ENCODE peak calls at places on chromosomes 1 and 21, in six cellular contexts. One of them, this sample, is unnamed.

GRCh38 chr21:31045841-31046240 is 7.6 kb upstream of the KRTAP19-8 start:
- DNase-seq in nephron progenitor cell: no peak
- DNase-seq in HFFc6: no peak
- DNase-seq in WTC11: no peak
- DNase-seq in AG09319: no peak
- DNase-seq in prostate gland: no peak
- DNase-seq in this sample: no peak

GRCh38 chr1:155018617-155019348 is 14.8 kb downstream of the DCST2 start:
- DNase-seq in nephron progenitor cell: no peak
- DNase-seq in prostate gland: no peak
- DNase-seq in WTC11: no peak
- DNase-seq in HFFc6: no peak
- DNase-seq in AG09319: no peak
- DNase-seq in this sample: no peak

GRCh38 chr1:38724160-38725131 is 135.1 kb downstream of the RRAGC start:
- DNase-seq in HFFc6: no peak
- DNase-seq in WTC11: no peak
- DNase-seq in AG09319: no peak
- DNase-seq in nephron progenitor cell: no peak
- DNase-seq in prostate gland: no peak
- DNase-seq in this sample: no peak

GRCh38 chr21:34971656-34972055 is 77.4 kb downstream of the RUNX1 start:
- DNase-seq in HFFc6: no peak
- DNase-seq in WTC11: no peak
- DNase-seq in AG09319: no peak
- DNase-seq in prostate gland: no peak
- DNase-seq in nephron progenitor cell: no peak
- DNase-seq in this sample: no peak

GRCh38 chr1:184482113-184482512 is 95.3 kb downstream of the C1orf21 start:
- DNase-seq in nephron progenitor cell: no peak
- DNase-seq in prostate gland: no peak
- DNase-seq in AG09319: peak; percentile 44
- DNase-seq in HFFc6: no peak
- DNase-seq in WTC11: no peak
- DNase-seq in this sample: no peak

GRCh38 chr1:248853023-248853422 is 5.9 kb downstream of the ZNF692 start:
- DNase-seq in AG09319: no peak
- DNase-seq in WTC11: no peak
- DNase-seq in prostate gland: no peak
- DNase-seq in nephron progenitor cell: no peak
- DNase-seq in HFFc6: peak; percentile 40
- DNase-seq in this sample: no peak

GRCh38 chr1:24586970-24587820 is 31.3 kb downstream of the NCMAP start:
- DNase-seq in HFFc6: peak; percentile 53
- DNase-seq in WTC11: no peak
- DNase-seq in prostate gland: peak; percentile 65
- DNase-seq in AG09319: peak; percentile 5
- DNase-seq in nephron progenitor cell: peak; percentile 30
- DNase-seq in this sample: peak; percentile 32

GRCh38 chr1:221716713-221717490 is 25.0 kb downstream of the DUSP10 start:
- DNase-seq in AG09319: no peak
- DNase-seq in nephron progenitor cell: no peak
- DNase-seq in WTC11: no peak
- DNase-seq in HFFc6: no peak
- DNase-seq in prostate gland: no peak
- DNase-seq in this sample: no peak

GRCh38 chr1:218880484-218881060 is 293.1 kb upstream of the LYPLAL1 start:
- DNase-seq in nephron progenitor cell: no peak
- DNase-seq in WTC11: no peak
- DNase-seq in prostate gland: no peak
- DNase-seq in HFFc6: no peak
- DNase-seq in AG09319: no peak
- DNase-seq in this sample: no peak

GRCh38 chr1:15151377-15151806 is 2.2 kb upstream of the TMEM51 start:
- DNase-seq in AG09319: no peak
- DNase-seq in HFFc6: no peak
- DNase-seq in prostate gland: no peak
- DNase-seq in nephron progenitor cell: no peak
- DNase-seq in WTC11: no peak
- DNase-seq in this sample: no peak

GRCh38 chr1:184818646-184819045 is 64.0 kb upstream of the EDEM3 start:
- DNase-seq in HFFc6: no peak
- DNase-seq in AG09319: no peak
- DNase-seq in prostate gland: no peak
- DNase-seq in WTC11: no peak
- DNase-seq in nephron progenitor cell: no peak
- DNase-seq in this sample: no peak

GRCh38 chr1:235901461-235901860 is 34.8 kb upstream of the LYST start:
- DNase-seq in prostate gland: no peak
- DNase-seq in nephron progenitor cell: no peak
- DNase-seq in WTC11: no peak
- DNase-seq in HFFc6: peak; percentile 63
- DNase-seq in AG09319: no peak
- DNase-seq in this sample: peak; percentile 89

GRCh38 chr1:162631546-162632233 is 574 bp upstream of the DDR2 start:
- DNase-seq in AG09319: no peak
- DNase-seq in nephron progenitor cell: peak; percentile 6
- DNase-seq in prostate gland: no peak
- DNase-seq in WTC11: no peak
- DNase-seq in HFFc6: peak; percentile 58
- DNase-seq in this sample: no peak

GRCh38 chr21:34181418-34181817 is 108.0 kb downstream of the MRPS6 start:
- DNase-seq in AG09319: no peak
- DNase-seq in nephron progenitor cell: no peak
- DNase-seq in prostate gland: no peak
- DNase-seq in WTC11: no peak
- DNase-seq in HFFc6: no peak
- DNase-seq in this sample: no peak

GRCh38 chr1:93447481-93448291 is at the start of gene FNBP1L:
- DNase-seq in AG09319: no peak
- DNase-seq in WTC11: peak; percentile 83
- DNase-seq in prostate gland: peak; percentile 84
- DNase-seq in nephron progenitor cell: peak; percentile 88
- DNase-seq in HFFc6: no peak
- DNase-seq in this sample: no peak

GRCh38 chr21:45574081-45574501 is 31.9 kb upstream of the SLC19A1 start:
- DNase-seq in WTC11: no peak
- DNase-seq in AG09319: no peak
- DNase-seq in prostate gland: no peak
- DNase-seq in nephron progenitor cell: no peak
- DNase-seq in HFFc6: no peak
- DNase-seq in this sample: no peak

GRCh38 chr1:156901966-156902922 is 8.7 kb downstream of the PEAR1 start:
- DNase-seq in nephron progenitor cell: no peak
- DNase-seq in prostate gland: no peak
- DNase-seq in WTC11: no peak
- DNase-seq in AG09319: no peak
- DNase-seq in HFFc6: no peak
- DNase-seq in this sample: no peak

GRCh38 chr1:228860911-228861829 is 125.9 kb downstream of the RHOU start:
- DNase-seq in AG09319: peak; percentile 40
- DNase-seq in HFFc6: peak; percentile 77
- DNase-seq in prostate gland: no peak
- DNase-seq in WTC11: no peak
- DNase-seq in nephron progenitor cell: peak; percentile 34
- DNase-seq in this sample: peak; percentile 59

GRCh38 chr21:30391615-30392014 is 4.2 kb upstream of the KRTAP13-1 start:
- DNase-seq in WTC11: no peak
- DNase-seq in prostate gland: no peak
- DNase-seq in AG09319: no peak
- DNase-seq in HFFc6: no peak
- DNase-seq in nephron progenitor cell: no peak
- DNase-seq in this sample: no peak

GRCh38 chr1:978835-979743 is 2.8 kb downstream of the PERM1 start:
- DNase-seq in AG09319: no peak
- DNase-seq in nephron progenitor cell: no peak
- DNase-seq in WTC11: no peak
- DNase-seq in prostate gland: no peak
- DNase-seq in HFFc6: no peak
- DNase-seq in this sample: no peak

GRCh38 chr1:240092301-240093119 is 827 bp downstream of the FMN2 start:
- DNase-seq in WTC11: peak; percentile 31
- DNase-seq in nephron progenitor cell: peak; percentile 61
- DNase-seq in prostate gland: no peak
- DNase-seq in HFFc6: peak; percentile 60
- DNase-seq in AG09319: peak; percentile 18
- DNase-seq in this sample: no peak

GRCh38 chr1:93079685-93080141 is 630 bp downstream of the MTF2 start:
- DNase-seq in HFFc6: no peak
- DNase-seq in AG09319: no peak
- DNase-seq in nephron progenitor cell: peak; percentile 46
- DNase-seq in WTC11: peak; percentile 53
- DNase-seq in prostate gland: peak; percentile 10
- DNase-seq in this sample: no peak

GRCh38 chr21:44360174-44360573 is 6.8 kb downstream of the TRPM2 start:
- DNase-seq in WTC11: no peak
- DNase-seq in prostate gland: no peak
- DNase-seq in AG09319: no peak
- DNase-seq in nephron progenitor cell: no peak
- DNase-seq in HFFc6: no peak
- DNase-seq in this sample: no peak
- TF ChIP-seq CTCF in WTC11: no peak
- TF ChIP-seq CTCF in prostate gland: no peak
- TF ChIP-seq CTCF in AG09319: no peak
- TF ChIP-seq CTCF in nephron progenitor cell: peak; percentile 10
- TF ChIP-seq CTCF in HFFc6: peak; percentile 31
- TF ChIP-seq CTCF in this sample: no peak

GRCh38 chr1:153035211-153035610 is 4.2 kb downstream of the SPRR1B start:
- DNase-seq in nephron progenitor cell: no peak
- DNase-seq in AG09319: no peak
- DNase-seq in prostate gland: no peak
- DNase-seq in WTC11: no peak
- DNase-seq in HFFc6: no peak
- DNase-seq in this sample: no peak

GRCh38 chr1:153032073-153032472 is 1.1 kb downstream of the SPRR1B start:
- DNase-seq in WTC11: no peak
- DNase-seq in AG09319: no peak
- DNase-seq in HFFc6: no peak
- DNase-seq in nephron progenitor cell: no peak
- DNase-seq in prostate gland: no peak
- DNase-seq in this sample: no peak

GRCh38 chr1:153028771-153029170 is 2.2 kb upstream of the SPRR1B start:
- DNase-seq in nephron progenitor cell: no peak
- DNase-seq in WTC11: no peak
- DNase-seq in HFFc6: no peak
- DNase-seq in prostate gland: no peak
- DNase-seq in AG09319: no peak
- DNase-seq in this sample: no peak

GRCh38 chr1:153030895-153031294 is at the start of gene SPRR1B:
- DNase-seq in prostate gland: no peak
- DNase-seq in nephron progenitor cell: no peak
- DNase-seq in HFFc6: no peak
- DNase-seq in AG09319: no peak
- DNase-seq in WTC11: no peak
- DNase-seq in this sample: no peak

GRCh38 chr1:153032677-153033308 is 1.8 kb downstream of the SPRR1B start:
- DNase-seq in AG09319: no peak
- DNase-seq in HFFc6: peak; percentile 65
- DNase-seq in prostate gland: no peak
- DNase-seq in nephron progenitor cell: peak; percentile 30
- DNase-seq in WTC11: peak; percentile 59
- DNase-seq in this sample: no peak
- TF ChIP-seq CTCF in AG09319: no peak
- TF ChIP-seq CTCF in HFFc6: peak; percentile 50
- TF ChIP-seq CTCF in prostate gland: no peak
- TF ChIP-seq CTCF in nephron progenitor cell: no peak
- TF ChIP-seq CTCF in WTC11: no peak
- TF ChIP-seq CTCF in this sample: no peak

GRCh38 chr1:153646672-153647374 is 11.7 kb upstream of the SNAPIN start:
- DNase-seq in prostate gland: no peak
- DNase-seq in HFFc6: no peak
- DNase-seq in AG09319: no peak
- DNase-seq in WTC11: no peak
- DNase-seq in nephron progenitor cell: no peak
- DNase-seq in this sample: no peak

GRCh38 chr1:153649137-153649866 is 9.2 kb upstream of the SNAPIN start:
- DNase-seq in WTC11: no peak
- DNase-seq in AG09319: no peak
- DNase-seq in HFFc6: no peak
- DNase-seq in nephron progenitor cell: no peak
- DNase-seq in prostate gland: no peak
- DNase-seq in this sample: no peak

GRCh38 chr1:153649867-153650235 is 8.7 kb upstream of the SNAPIN start:
- DNase-seq in HFFc6: no peak
- DNase-seq in prostate gland: peak; percentile 89
- DNase-seq in WTC11: no peak
- DNase-seq in AG09319: no peak
- DNase-seq in nephron progenitor cell: no peak
- DNase-seq in this sample: no peak

GRCh38 chr1:153647375-153647714 is 11.2 kb upstream of the SNAPIN start:
- DNase-seq in prostate gland: no peak
- DNase-seq in nephron progenitor cell: no peak
- DNase-seq in WTC11: no peak
- DNase-seq in HFFc6: no peak
- DNase-seq in AG09319: no peak
- DNase-seq in this sample: no peak

DNA sequence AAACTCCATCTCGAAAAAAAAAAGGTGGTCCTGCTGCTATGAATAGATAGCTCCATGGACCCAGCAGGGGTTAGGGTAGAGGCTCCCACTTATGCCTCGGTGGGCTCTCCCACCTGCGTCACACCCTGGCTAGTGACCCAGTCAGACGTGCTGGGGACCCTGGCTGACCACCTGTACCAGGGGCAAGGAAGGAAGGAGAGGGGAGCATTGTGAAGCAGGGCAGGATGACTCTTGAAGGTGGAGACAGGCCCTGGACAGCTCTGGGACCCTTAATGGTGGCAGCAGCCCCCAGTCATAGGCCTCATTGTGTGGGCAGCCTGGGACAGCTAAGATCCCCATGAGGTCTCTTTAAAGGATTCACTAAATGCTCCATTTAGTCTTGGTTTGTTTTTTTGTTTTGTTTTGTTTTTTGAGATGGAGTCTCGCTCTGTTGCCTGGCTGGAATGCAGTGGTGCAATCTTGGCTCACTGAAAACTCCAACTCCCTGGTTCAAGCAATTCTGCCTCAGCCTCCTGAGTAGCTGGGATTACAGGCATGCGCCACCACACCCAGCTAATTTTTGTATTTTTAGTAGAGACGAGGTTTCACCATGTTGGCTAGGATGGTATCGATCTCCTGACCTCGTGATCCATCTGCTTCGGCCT is 10.4 kb upstream of the SNAPIN start:
- DNase-seq in prostate gland: no peak
- DNase-seq in AG09319: no peak
- DNase-seq in nephron progenitor cell: no peak
- DNase-seq in WTC11: no peak
- DNase-seq in HFFc6: no peak
- DNase-seq in this sample: no peak
- TF ChIP-seq CTCF in prostate gland: no peak
- TF ChIP-seq CTCF in AG09319: no peak
- TF ChIP-seq CTCF in nephron progenitor cell: no peak
- TF ChIP-seq CTCF in WTC11: no peak
- TF ChIP-seq CTCF in HFFc6: no peak
- TF ChIP-seq CTCF in this sample: no peak

DNA sequence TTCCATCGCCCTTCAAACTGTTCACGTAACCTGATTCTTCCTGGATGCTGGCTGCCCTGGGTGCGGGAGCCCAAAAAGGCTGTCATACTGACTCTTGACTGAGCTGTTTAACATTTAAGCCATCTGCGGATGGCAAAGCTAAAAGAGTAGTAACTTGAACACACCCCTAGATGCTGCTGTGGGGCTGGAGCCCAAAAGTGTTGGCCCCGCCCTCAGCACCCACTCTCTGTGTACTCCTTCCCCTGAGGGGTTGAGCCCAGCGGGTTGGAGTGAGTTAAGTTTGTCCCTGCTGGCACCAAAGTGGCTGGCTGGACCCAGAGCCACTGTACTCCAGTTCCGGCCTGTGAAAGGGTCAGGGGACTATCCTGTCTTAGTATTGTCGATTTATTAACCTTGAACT is 640.6 kb downstream of the PTPRU start:
- DNase-seq in HFFc6: no peak
- DNase-seq in nephron progenitor cell: no peak
- DNase-seq in AG09319: no peak
- DNase-seq in WTC11: peak; percentile 56
- DNase-seq in prostate gland: no peak
- DNase-seq in this sample: no peak
- TF ChIP-seq CTCF in HFFc6: no peak
- TF ChIP-seq CTCF in nephron progenitor cell: no peak
- TF ChIP-seq CTCF in AG09319: no peak
- TF ChIP-seq CTCF in WTC11: no peak
- TF ChIP-seq CTCF in prostate gland: no peak
- TF ChIP-seq CTCF in this sample: no peak

This sample was measured in HFF-Myc.